ENCODE peak calls at places on chromosome 6, in four cellular contexts. Y is GM12878, G is K562, L is HepG2. N is an unnamed sample.

GRCh38 chr6:41917528-41917927 is 3.4 kb downstream of the MED20 start:
- DNase-seq in L (no peak), Y (no peak), G (no peak), N (no peak)

GRCh38 chr6:38493929-38494547 is 145.7 kb downstream of the BTBD9 start:
- DNase-seq in G (peak), Y (peak), L (peak), N (peak)

GRCh38 chr6:163745566-163746400 is 331.3 kb downstream of the QKI start:
- DNase-seq in Y (no peak), L (peak), G (peak), N (peak)

GRCh38 chr6:9620263-9620662 is 794.6 kb downstream of the TFAP2A start:
- DNase-seq in Y (no peak), L (no peak), G (no peak), N (no peak)

GRCh38 chr6:137339929-137340559 is 120.9 kb upstream of the IFNGR1 start:
- DNase-seq in G (no peak), Y (no peak), L (no peak), N (no peak)

GRCh38 chr6:94570576-94570975 is 1006.8 kb upstream of the MANEA start:
- DNase-seq in L (no peak), Y (no peak), G (no peak), N (no peak)

GRCh38 chr6:92559002-92559401 is 860.4 kb downstream of the EPHA7 start:
- DNase-seq in Y (no peak), G (no peak), L (no peak), N (no peak)

GRCh38 chr6:40990301-40990700 is 48.7 kb downstream of the UNC5CL start:
- DNase-seq in L (no peak), Y (no peak), G (no peak), N (no peak)

GRCh38 chr6:80411486-80411885 is 305.0 kb downstream of the BCKDHB start:
- DNase-seq in G (no peak), L (no peak), Y (no peak), N (no peak)

GRCh38 chr6:167796668-167797031 is 30.1 kb upstream of the AFDN start:
- DNase-seq in G (no peak), Y (no peak), L (no peak), N (no peak)

GRCh38 chr6:96794980-96795379 is 42.3 kb downstream of the GPR63 start:
- DNase-seq in Y (no peak), G (no peak), L (no peak), N (no peak)

GRCh38 chr6:152127429-152128165 is 320.1 kb downstream of the ESR1 start:
- DNase-seq in Y (no peak), L (no peak), G (no peak), N (no peak)

GRCh38 chr6:111552241-111552744 is 53.4 kb downstream of the TRAF3IP2 start:
- DNase-seq in G (peak), Y (no peak), L (no peak), N (peak)

GRCh38 chr6:26172496-26172958 is 85.3 kb downstream of the HFE start:
- DNase-seq in L (no peak), G (peak), Y (no peak), N (no peak)

GRCh38 chr6:1662532-1662931 is 52.8 kb downstream of the FOXC1 start:
- DNase-seq in Y (no peak), G (no peak), L (no peak), N (no peak)

GRCh38 chr6:35049885-35050284 is 91.3 kb downstream of the TCP11 start:
- DNase-seq in G (peak), Y (no peak), L (no peak), N (no peak)

GRCh38 chr6:117237561-117237960 is 27.8 kb upstream of the VGLL2 start:
- DNase-seq in G (no peak), Y (no peak), L (no peak), N (no peak)

GRCh38 chr6:152572395-152573061 is 64.6 kb downstream of the SYNE1 start:
- DNase-seq in L (no peak), Y (no peak), G (no peak), N (no peak)

GRCh38 chr6:81995548-81996289 is 243.2 kb upstream of the TENT5A start:
- DNase-seq in Y (no peak), G (no peak), L (no peak), N (no peak)

GRCh38 chr6:32759669-32760068 is 3.7 kb downstream of the HLA-DQB2 start:
- DNase-seq in Y (no peak), L (no peak), G (no peak), N (no peak)

GRCh38 chr6:56652994-56653393 is 10.3 kb upstream of the DST start:
- DNase-seq in G (no peak), Y (no peak), L (peak), N (no peak)

GRCh38 chr6:57313711-57314471 is 3.5 kb upstream of the PRIM2 start:
- DNase-seq in G (peak), Y (no peak), L (no peak), N (no peak)

GRCh38 chr6:10695086-10695657 is 400 bp downstream of the PAK1IP1 start:
- DNase-seq in L (no peak), Y (no peak), G (peak), N (no peak)

GRCh38 chr6:170045981-170046667 is 244.8 kb downstream of the DLL1 start:
- DNase-seq in G (no peak), L (no peak), Y (no peak), N (no peak)
- TF ChIP-seq FOXK2 in G (no peak), L (no peak), Y (no peak), N (no peak)

GRCh38 chr6:84769247-84769646 is 4.8 kb upstream of the TBX18 start:
- DNase-seq in Y (no peak), G (peak), L (no peak), N (no peak)

GRCh38 chr6:84768442-84769174 is 4.2 kb upstream of the TBX18 start:
- DNase-seq in L (no peak), Y (no peak), G (peak), N (peak)

GRCh38 chr6:84767591-84768201 is 3.3 kb upstream of the TBX18 start:
- DNase-seq in Y (no peak), L (no peak), G (no peak), N (no peak)

GRCh38 chr6:84766118-84766683 is 1.8 kb upstream of the TBX18 start:
- DNase-seq in L (no peak), G (no peak), Y (no peak), N (no peak)

GRCh38 chr6:84766796-84767590 is 2.6 kb upstream of the TBX18 start:
- DNase-seq in G (no peak), Y (no peak), L (no peak), N (no peak)
- TF ChIP-seq SP1 in G (no peak), Y (no peak), L (no peak), N (no peak)

DNA sequence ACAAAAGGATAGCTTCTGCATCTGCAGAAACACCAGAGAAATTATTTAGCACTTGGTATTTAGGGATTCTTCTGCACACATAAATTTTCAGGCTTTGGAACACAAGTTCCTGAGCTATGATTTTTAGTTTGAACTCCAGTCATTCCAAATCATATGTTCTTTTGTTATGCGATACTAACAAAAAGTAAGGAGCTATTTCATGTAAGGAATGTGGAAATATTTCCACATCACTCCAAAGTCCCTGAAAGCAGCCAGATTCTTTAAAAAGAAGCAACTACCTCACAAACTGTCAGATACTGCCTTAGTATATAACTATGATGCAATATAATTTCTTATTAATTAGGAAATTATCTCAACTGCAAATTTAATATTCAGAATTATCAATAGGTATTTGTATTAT is 106.9 kb downstream of the RNGTT start:
- DNase-seq in G (no peak), Y (no peak), L (no peak), N (no peak)
- TF ChIP-seq FOXK2 in G (no peak), Y (no peak), L (no peak), N (no peak)

GRCh38 chr6:22236626-22237414 is 60.0 kb downstream of the PRL start:
- DNase-seq in Y (no peak), L (no peak), G (no peak), N (no peak)
- TF ChIP-seq SP1 in Y (no peak), L (no peak), G (no peak), N (no peak)

GRCh38 chr6:27687154-27688013 is 214.5 kb upstream of the ZNF184 start:
- DNase-seq in Y (peak), L (peak), G (peak), N (peak)
- TF ChIP-seq FOXK2 in Y (no peak), L (no peak), G (peak), N (no peak)

GRCh38 chr6:15501806-15502450 is 160.9 kb downstream of the DTNBP1 start:
- DNase-seq in Y (no peak), G (no peak), L (no peak), N (no peak)
- TF ChIP-seq SP1 in Y (no peak), G (no peak), L (no peak), N (no peak)

GRCh38 chr6:129539032-129539431 is 170.9 kb downstream of the ARHGAP18 start:
- DNase-seq in G (no peak), Y (no peak), L (no peak), N (no peak)
- TF ChIP-seq FOXK2 in G (no peak), Y (no peak), L (no peak), N (no peak)

DNA sequence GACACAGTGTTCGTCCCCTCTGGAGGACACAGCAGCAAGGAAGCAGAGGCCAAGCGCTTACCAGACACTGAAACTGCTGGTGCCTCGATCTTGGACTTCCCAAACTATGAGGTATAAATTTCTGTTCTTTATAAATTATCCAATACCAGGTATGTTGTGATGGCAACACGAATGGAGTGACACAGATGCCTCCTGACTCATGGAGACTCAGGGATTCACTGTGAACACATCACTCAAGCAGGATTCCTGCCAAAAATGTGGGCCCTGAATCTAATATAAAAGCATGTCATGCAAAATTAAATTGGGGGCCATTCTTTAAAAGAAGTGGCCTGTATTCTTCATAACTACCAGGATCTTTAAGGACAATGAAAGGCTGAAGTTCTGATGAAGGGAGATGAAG is 52.5 kb upstream of the SLC22A23 start:
- DNase-seq in L (no peak), G (no peak), Y (no peak), N (no peak)
- TF ChIP-seq SP1 in L (no peak), G (no peak), Y (no peak), N (no peak)

DNA sequence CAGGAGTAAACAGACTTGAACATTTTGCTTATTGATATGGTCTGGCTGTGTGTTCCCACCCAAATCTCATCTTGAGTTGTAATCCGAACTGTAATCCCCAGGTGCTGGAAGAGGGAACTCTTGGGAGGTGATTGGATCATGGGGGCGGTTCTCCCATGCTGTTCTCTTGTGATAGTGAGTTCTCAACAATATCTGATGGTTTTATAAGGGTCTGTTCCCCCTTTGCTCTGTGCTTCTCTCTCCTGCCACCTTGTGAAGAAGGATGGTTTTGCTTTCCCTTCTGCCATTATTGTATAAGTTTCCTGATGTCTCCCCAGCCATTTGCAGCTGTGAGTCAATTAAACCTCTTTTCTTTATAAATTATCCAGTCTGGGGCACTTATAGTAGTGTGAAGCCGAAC is 40.0 kb downstream of the MYLIP start:
- DNase-seq in G (peak), Y (peak), L (peak), N (no peak)
- TF ChIP-seq FOXK2 in G (no peak), Y (no peak), L (no peak), N (no peak)